ENCODE peak calls at places on chromosomes 11 and 22, in ten cellular contexts. I is endodermal cell, O is left lung, B is transverse colon, F is suprapubic skin, H is body of pancreas, X is neural progenitor cell, V is heart left ventricle, S is hepatocyte, L is spleen. Y is an unnamed sample. For H3K4me1, the result is how much of the 10 kb centered on the place peaks cover.

GRCh38 chr11:117039897-117040296 is 58.3 kb downstream of the SIK3 start:
- DNase-seq in L (no peak), B (no peak), S (no peak), H (no peak), V (no peak), I (no peak), O (no peak), F (no peak), X (no peak), Y (no peak)

GRCh38 chr22:43014876-43015676 is at the start of gene PACSIN2:
- DNase-seq in I (peak), V (peak), X (peak), L (peak), H (peak), B (peak), O (peak), S (peak), F (peak), Y (peak)

GRCh38 chr22:21032843-21033688 is 705 bp upstream of the SLC7A4 start:
- DNase-seq in V (peak), S (no peak), I (no peak), F (no peak), B (no peak), X (peak), H (no peak), O (peak), L (no peak), Y (no peak)

GRCh38 chr11:126739499-126740145 is 260.9 kb downstream of the KIRREL3 start:
- DNase-seq in X (no peak), B (no peak), L (no peak), V (no peak), F (no peak), S (no peak), H (no peak), I (no peak), O (no peak), Y (no peak)

GRCh38 chr11:77107950-77108349 is 5.3 kb downstream of the OMP start:
- DNase-seq in I (no peak), H (peak), V (peak), B (peak), S (peak), L (no peak), O (no peak), F (no peak), X (no peak), Y (peak)

GRCh38 chr22:17845340-17845739 is 71.1 kb upstream of the BID start:
- DNase-seq in H (no peak), F (no peak), X (no peak), L (no peak), V (no peak), O (peak), I (no peak), S (no peak), B (no peak), Y (no peak)

GRCh38 chr11:76283190-76283589 is 76.9 kb upstream of the WNT11 start:
- DNase-seq in F (no peak), V (no peak), X (no peak), B (no peak), I (peak), L (no peak), O (peak), S (no peak), H (no peak), Y (no peak)

GRCh38 chr11:45924036-45924915 is 1.8 kb downstream of the LARGE2 start:
- DNase-seq in L (peak), O (peak), B (peak), S (no peak), I (peak), X (peak), V (peak), F (peak), H (no peak), Y (peak)

GRCh38 chr22:44901301-44901700 is 108.5 kb downstream of the PHF21B start:
- DNase-seq in B (no peak), F (no peak), S (no peak), H (no peak), X (no peak), O (no peak), L (no peak), I (peak), V (no peak), Y (peak)

GRCh38 chr11:14336507-14337503 is 22.2 kb downstream of the RRAS2 start:
- DNase-seq in B (no peak), X (no peak), V (no peak), H (no peak), I (no peak), L (no peak), S (no peak), O (no peak), F (no peak), Y (no peak)

GRCh38 chr11:45922425-45923082 is at the start of gene LARGE2:
- DNase-seq in O (peak), X (peak), I (peak), V (no peak), S (peak), F (no peak), L (peak), B (peak), H (peak), Y (peak)

GRCh38 chr11:34921156-34921555 is 4.7 kb downstream of the PDHX start:
- DNase-seq in S (no peak), O (no peak), L (no peak), I (no peak), B (no peak), H (no peak), V (no peak), X (no peak), F (no peak), Y (no peak)

GRCh38 chr11:16793511-16793910 is 55.1 kb downstream of the C11orf58 start:
- DNase-seq in L (peak), X (no peak), V (no peak), F (no peak), S (no peak), O (no peak), I (no peak), B (no peak), H (no peak), Y (no peak)

GRCh38 chr11:46302866-46303265 is 25.4 kb downstream of the CREB3L1 start:
- DNase-seq in H (no peak), B (no peak), I (no peak), X (no peak), V (no peak), F (no peak), L (no peak), O (no peak), S (no peak), Y (no peak)

GRCh38 chr11:35803115-35803514 is 140.5 kb downstream of the TRIM44 start:
- DNase-seq in O (no peak), H (no peak), V (no peak), X (no peak), I (no peak), S (no peak), F (no peak), B (no peak), L (no peak), Y (no peak)

GRCh38 chr11:32116668-32117067 is 25.8 kb downstream of the RCN1 start:
- DNase-seq in F (no peak), S (no peak), L (no peak), I (no peak), X (no peak), V (no peak), B (no peak), O (no peak), H (no peak), Y (no peak)

GRCh38 chr11:117825538-117826359 is 1.2 kb upstream of the FXYD2 start:
- DNase-seq in F (peak), I (no peak), X (no peak), V (peak), S (no peak), B (peak), O (no peak), L (peak), H (peak), Y (no peak)

GRCh38 chr11:23123766-23124165 is 263.5 kb upstream of the CCDC179 start:
- DNase-seq in B (no peak), V (no peak), O (no peak), H (no peak), L (no peak), F (no peak), I (no peak), X (no peak), S (peak), Y (no peak)

GRCh38 chr11:12499071-12499470 is 121.7 kb downstream of the PARVA start:
- DNase-seq in V (no peak), H (no peak), F (no peak), S (no peak), X (no peak), L (no peak), B (no peak), O (no peak), I (no peak), Y (no peak)

GRCh38 chr11:30091728-30092127 is 74.9 kb upstream of the KCNA4 start:
- DNase-seq in L (no peak), X (no peak), F (no peak), B (no peak), V (no peak), I (no peak), S (no peak), O (no peak), H (no peak), Y (no peak)

GRCh38 chr11:31802000-31802551 is 9.0 kb downstream of the PAX6 start:
- DNase-seq in I (no peak), L (no peak), V (no peak), H (no peak), O (no peak), X (no peak), S (no peak), B (no peak), F (no peak), Y (no peak)

GRCh38 chr11:119178166-119178680 is 7.1 kb upstream of the NHERF4 start:
- DNase-seq in S (no peak), H (no peak), L (no peak), O (no peak), F (no peak), I (no peak), V (no peak), B (no peak), X (no peak), Y (no peak)
- H3K27ac ChIP-seq in S (no peak), H (no peak), L (no peak), O (peak), F (no peak), I (no peak), V (peak), B (no peak), X (no peak), Y (no peak)

GRCh38 chr11:86066033-86066432 is 2.9 kb downstream of the PICALM start:
- DNase-seq in O (no peak), V (no peak), B (no peak), I (no peak), F (no peak), H (no peak), X (no peak), S (no peak), L (no peak), Y (no peak)
- H3K4me3 ChIP-seq in O (peak), V (peak), B (peak), I (peak), F (peak), H (no peak), X (peak), S (peak), L (peak), Y (peak)

DNA sequence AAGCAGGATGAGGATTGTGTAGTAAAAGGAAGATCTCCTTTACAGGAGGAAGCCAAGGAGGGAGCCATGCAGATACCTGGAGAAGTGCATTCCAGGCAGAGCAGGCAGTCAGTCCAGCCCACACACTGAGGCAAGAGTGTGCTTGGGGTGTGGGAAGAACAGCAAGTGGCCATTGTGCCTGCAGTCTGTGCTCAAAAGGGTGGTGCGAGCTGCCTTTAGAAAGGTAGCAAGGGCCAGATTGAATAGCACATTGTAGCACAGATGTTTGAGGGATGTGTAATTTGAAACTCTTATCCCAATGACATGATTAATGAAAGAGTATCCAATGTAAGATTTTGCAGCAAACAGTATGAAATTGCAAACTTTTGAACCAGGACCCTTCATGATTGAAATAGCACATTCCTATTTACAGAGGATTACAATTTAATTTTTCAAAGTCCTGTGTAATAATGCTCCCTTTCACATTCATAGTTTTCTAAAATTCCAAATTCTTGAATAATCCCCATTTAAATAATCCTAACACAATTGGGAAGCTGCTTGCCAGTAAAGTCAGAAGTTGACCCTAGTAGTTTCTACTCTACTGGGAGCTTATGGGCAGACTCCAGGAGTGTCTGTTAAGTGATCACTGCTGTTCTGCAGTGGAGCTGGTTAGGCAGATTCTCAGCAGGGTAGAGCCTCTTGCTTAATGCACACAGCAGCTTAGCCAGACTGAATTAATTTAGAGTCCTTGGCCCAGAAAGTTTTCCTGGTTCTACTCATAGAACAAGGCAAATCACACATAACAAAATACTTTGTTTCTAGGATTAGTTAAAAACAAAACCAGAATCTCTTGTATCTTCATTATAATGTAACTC is 78.1 kb downstream of the CYB5R2 start:
- DNase-seq in H (no peak), I (peak), F (no peak), S (no peak), O (no peak), V (no peak), L (no peak), B (no peak), X (peak), Y (no peak)
- H3K4me1 ChIP-seq in H (under half), I (under half), F (half or more), S (under half), O (under half), V (under half), L (under half), B (under half), X (under half), Y (under half)

DNA sequence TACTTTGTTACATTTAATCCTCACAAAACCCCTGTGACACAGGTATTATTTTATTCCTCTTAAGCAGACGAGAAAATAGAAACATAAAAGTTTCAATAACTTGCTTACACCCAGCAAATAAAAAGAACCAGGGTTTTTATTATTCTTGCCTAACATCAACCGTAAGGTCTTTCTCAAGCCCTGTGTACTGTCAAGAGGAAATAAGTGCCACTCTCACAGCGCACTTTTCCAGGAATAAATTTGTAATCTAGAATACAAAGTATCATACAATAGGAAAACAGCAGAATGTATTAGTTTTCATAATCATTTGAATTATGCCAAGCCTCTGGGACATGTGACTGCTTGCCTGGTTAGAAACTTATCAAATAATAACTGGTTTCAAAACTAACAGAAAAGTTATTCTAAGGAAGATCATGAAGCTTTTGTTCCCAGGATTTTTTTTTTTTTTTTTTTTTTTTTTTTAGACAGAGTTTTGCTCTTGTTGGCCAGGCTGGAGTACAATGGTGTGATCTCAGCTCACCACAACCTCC is 7.4 kb downstream of the CCDC34 start:
- DNase-seq in B (no peak), H (no peak), S (no peak), X (no peak), I (no peak), O (no peak), F (no peak), V (no peak), L (no peak), Y (no peak)
- H3K27ac ChIP-seq in B (no peak), H (no peak), S (no peak), X (peak), I (no peak), O (no peak), F (no peak), V (no peak), L (no peak), Y (no peak)

GRCh38 chr11:66956689-66957290 is 1.4 kb downstream of the PC start:
- DNase-seq in B (no peak), F (no peak), I (peak), S (peak), O (peak), H (peak), X (peak), V (no peak), L (no peak), Y (no peak)
- H3K4me3 ChIP-seq in B (no peak), F (no peak), I (no peak), S (no peak), O (no peak), H (no peak), X (no peak), V (no peak), L (no peak), Y (no peak)

GRCh38 chr22:23055448-23056179 is 14.7 kb upstream of the GNAZ start:
- DNase-seq in V (no peak), F (no peak), B (no peak), X (no peak), L (peak), O (no peak), I (no peak), S (peak), H (no peak), Y (no peak)
- H3K4me1 ChIP-seq in V (under half), F (under half), B (under half), X (under half), L (under half), O (under half), I (under half), S (under half), H (under half), Y (under half)

DNA sequence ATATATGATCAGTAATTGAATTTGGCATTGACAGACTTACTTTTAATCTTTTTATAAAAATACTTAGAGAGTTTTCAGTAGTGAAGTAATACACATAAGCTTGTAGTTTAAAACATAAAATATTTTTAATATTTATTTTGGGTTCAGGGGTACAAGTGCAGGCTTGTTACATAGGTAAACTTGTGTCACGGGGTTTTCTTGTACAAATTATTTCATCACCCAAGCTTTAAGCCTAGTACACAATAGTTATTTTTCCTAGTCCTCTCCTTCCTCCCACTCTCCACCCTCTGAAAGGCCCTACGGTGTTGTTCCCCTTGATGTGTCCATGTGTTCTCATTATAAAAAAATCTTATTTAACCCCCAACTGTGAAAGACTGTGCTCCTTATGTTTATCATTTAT is 1397.8 kb upstream of the RAG2 start:
- DNase-seq in H (no peak), X (no peak), V (no peak), S (no peak), L (no peak), O (no peak), I (no peak), F (no peak), B (no peak), Y (no peak)
- H3K27ac ChIP-seq in H (no peak), X (no peak), V (no peak), S (no peak), L (no peak), O (no peak), I (no peak), F (no peak), B (no peak), Y (no peak)

DNA sequence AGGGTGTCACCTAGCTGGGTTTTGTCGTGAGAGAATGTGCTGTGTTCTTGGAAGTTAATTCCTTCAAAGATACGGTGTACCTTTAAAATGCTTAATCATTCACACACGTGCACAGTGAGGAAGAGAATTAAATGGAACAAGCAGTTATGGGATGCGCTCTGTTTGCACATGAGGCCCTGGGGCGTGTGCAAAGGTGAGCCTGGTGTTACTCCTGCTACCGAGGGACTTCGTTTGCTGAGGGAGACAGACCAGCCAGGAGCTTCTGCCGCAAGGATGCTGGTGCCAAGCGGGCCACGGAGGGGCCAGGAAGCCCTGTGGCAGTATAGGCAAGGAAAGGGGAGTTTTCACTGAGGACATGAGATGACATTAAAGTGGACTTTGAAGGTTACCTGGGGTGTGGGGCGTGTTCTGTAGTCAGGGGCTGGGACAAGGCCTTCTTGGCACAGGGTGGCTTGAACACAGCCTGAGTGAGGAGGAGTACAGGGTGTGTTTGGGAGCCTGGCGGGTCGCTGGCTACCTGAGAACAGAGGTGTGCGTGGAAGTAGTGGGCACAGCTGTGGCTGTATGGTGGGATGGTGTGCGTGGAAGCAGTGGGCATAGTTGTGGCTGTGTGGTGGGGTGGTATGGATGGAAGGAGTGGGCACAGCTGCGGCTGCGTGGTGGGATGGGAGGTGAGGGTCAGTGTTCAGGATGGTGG is 13.5 kb downstream of the TBC1D22A start:
- DNase-seq in S (peak), V (no peak), O (peak), I (no peak), L (peak), X (no peak), B (no peak), H (no peak), F (peak), Y (no peak)
- H3K4me3 ChIP-seq in S (no peak), V (no peak), O (no peak), I (no peak), L (peak), X (no peak), B (no peak), H (no peak), F (no peak), Y (no peak)

Y was measured in SJCRH30.